ENCODE peak calls at places on chromosomes 3 and 15, in six cellular contexts. F, G, K, Z, E and W are unnamed samples.

GRCh38 chr15:66746231-66746605 is 44.2 kb downstream of the SMAD6 start:
- DNase-seq in Z (no peak), G (no peak), F (no peak), E (no peak), K (peak), W (no peak)

GRCh38 chr15:62566248-62566647 is 401.2 kb upstream of the C2CD4B start:
- DNase-seq in F (no peak), G (no peak), E (no peak), K (no peak), Z (no peak), W (no peak)

GRCh38 chr3:111607242-111607641 is 12.1 kb upstream of the ZBED2 start:
- DNase-seq in G (no peak), E (no peak), Z (no peak), K (no peak), F (no peak), W (no peak)

GRCh38 chr15:57138260-57138895 is 219.9 kb downstream of the TCF12 start:
- DNase-seq in Z (no peak), K (peak), F (no peak), G (peak), E (no peak), W (peak)

GRCh38 chr15:95682129-95682528 is 648.4 kb upstream of the NR2F2 start:
- DNase-seq in G (no peak), K (no peak), F (no peak), E (no peak), Z (no peak), W (no peak)

GRCh38 chr3:167913218-167913902 is 177.8 kb downstream of the SERPINI1 start:
- DNase-seq in Z (no peak), E (no peak), G (peak), K (peak), F (no peak), W (no peak)

GRCh38 chr3:101879102-101879501 is 29.8 kb downstream of the NFKBIZ start:
- DNase-seq in E (no peak), Z (no peak), F (no peak), K (no peak), G (no peak), W (no peak)

GRCh38 chr3:114154321-114154821 is 24.5 kb downstream of the DRD3 start:
- DNase-seq in E (no peak), Z (no peak), F (no peak), K (no peak), G (no peak), W (no peak)

GRCh38 chr15:39580630-39581500 is at the start of gene THBS1:
- DNase-seq in G (peak), Z (peak), E (no peak), K (peak), F (peak), W (peak)
- TF ChIP-seq POLR2A in G (peak), Z (peak), E (no peak), K (no peak), F (peak), W (no peak)

GRCh38 chr3:72448858-72449257 is 399.4 kb downstream of the SHQ1 start:
- DNase-seq in Z (no peak), E (no peak), G (no peak), K (peak), F (no peak), W (peak)

GRCh38 chr3:72445827-72446405 is 402.3 kb downstream of the SHQ1 start:
- DNase-seq in F (no peak), G (no peak), E (no peak), K (peak), Z (no peak), W (peak)

GRCh38 chr3:72446406-72447058 is 401.7 kb downstream of the SHQ1 start:
- DNase-seq in G (peak), E (no peak), F (no peak), Z (peak), K (no peak), W (peak)

GRCh38 chr3:72448375-72448823 is 399.8 kb downstream of the SHQ1 start:
- DNase-seq in K (peak), Z (no peak), G (no peak), E (no peak), F (peak), W (no peak)

GRCh38 chr3:72447059-72447946 is 400.9 kb downstream of the SHQ1 start:
- DNase-seq in G (peak), E (no peak), Z (peak), F (peak), K (peak), W (peak)
- TF ChIP-seq POLR2A in G (no peak), E (no peak), Z (no peak), F (peak), K (peak), W (peak)

GRCh38 chr3:177498037-177498857 is 301.0 kb upstream of the TBL1XR1 start:
- DNase-seq in F (no peak), G (peak), E (no peak), Z (no peak), K (peak), W (no peak)
- TF ChIP-seq POLR2A in F (no peak), G (no peak), E (no peak), Z (no peak), K (no peak), W (no peak)

DNA sequence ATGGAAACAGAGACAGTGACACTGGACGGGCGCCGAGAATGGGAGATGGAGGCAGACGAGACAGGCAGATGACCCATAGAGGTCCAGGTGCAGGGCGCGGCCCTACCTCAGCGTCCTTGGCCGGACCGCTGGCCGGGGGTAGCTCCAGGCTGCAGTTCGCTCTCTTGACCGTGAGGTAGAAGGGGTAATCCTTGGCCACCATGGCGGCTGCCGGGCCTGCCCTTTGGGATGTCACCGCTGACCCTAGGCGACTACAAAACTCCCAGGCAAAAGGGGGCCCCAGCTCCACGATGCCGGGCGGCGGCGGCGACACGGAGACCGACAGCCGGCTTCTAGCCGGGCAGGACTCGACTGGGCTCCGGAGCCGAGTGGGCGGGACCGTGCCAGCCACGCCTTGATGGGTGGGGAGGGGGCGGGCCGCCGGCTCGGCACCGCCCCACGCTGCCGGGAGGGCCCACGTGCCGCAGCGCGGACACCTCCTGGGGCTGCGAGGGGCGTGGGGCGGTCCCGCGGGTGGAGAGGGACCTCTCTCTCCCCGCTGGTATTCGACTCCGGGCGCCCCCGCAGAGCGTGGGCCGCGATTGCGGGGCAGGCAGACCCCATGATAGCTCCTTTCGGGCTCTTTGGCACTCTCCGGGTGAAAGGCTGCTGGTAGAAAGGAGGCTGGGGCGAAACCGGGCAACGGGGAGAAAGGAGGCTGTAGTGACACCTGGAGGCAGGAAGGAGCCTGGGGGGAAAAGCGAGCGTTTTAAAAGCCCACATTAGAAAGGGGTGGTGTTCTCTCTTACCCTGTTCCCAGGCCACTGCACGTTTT is at the start of gene ARHGEF3:
- DNase-seq in G (peak), Z (peak), F (peak), E (no peak), K (peak), W (peak)
- TF ChIP-seq POLR2A in G (peak), Z (no peak), F (peak), E (peak), K (no peak), W (peak)

GRCh38 chr3:52237006-52237658 is 1.8 kb downstream of the TWF2 start:
- DNase-seq in K (no peak), F (no peak), E (no peak), Z (no peak), G (no peak), W (no peak)
- TF ChIP-seq POLR2A in K (no peak), F (no peak), E (no peak), Z (no peak), G (no peak), W (no peak)